ENCODE peak calls at places on chromosomes 16 and 17, in five cellular contexts. B, L, W, I and O are unnamed samples.

GRCh38 chr17:19380551-19381284 is 2.4 kb downstream of the MAPK7 start:
- DNase-seq in B (no peak), L (no peak), W (no peak), I (no peak), O (no peak)

GRCh38 chr17:29048440-29049360 is 5.8 kb downstream of the PIPOX start:
- DNase-seq in B (no peak), L (no peak), W (no peak), I (peak), O (no peak)

GRCh38 chr17:66322764-66323163 is 20.4 kb downstream of the PRKCA start:
- DNase-seq in B (peak), L (no peak), W (no peak), I (no peak), O (no peak)

GRCh38 chr16:23132921-23133532 is 16.2 kb downstream of the USP31 start:
- DNase-seq in B (no peak), L (peak), W (peak), I (no peak), O (peak)

GRCh38 chr17:69575346-69575761 is 160.9 kb downstream of the MAP2K6 start:
- DNase-seq in B (peak), L (no peak), W (no peak), I (peak), O (peak)

GRCh38 chr16:72963921-72964320 is 84.0 kb downstream of the ZFHX3 start:
- DNase-seq in B (no peak), L (no peak), W (no peak), I (no peak), O (no peak)

GRCh38 chr17:80866050-80866793 is 125.4 kb upstream of the CHMP6 start:
- DNase-seq in B (no peak), L (peak), W (peak), I (peak), O (peak)

GRCh38 chr16:68086336-68086821 is 1.2 kb downstream of the NFATC3 start:
- DNase-seq in B (no peak), L (no peak), W (peak), I (peak), O (peak)

GRCh38 chr17:47663997-47664941 is 14.6 kb downstream of the KPNB1 start:
- DNase-seq in B (no peak), L (peak), W (peak), I (peak), O (peak)

GRCh38 chr17:46163316-46163715 is 29.9 kb downstream of the KANSL1 start:
- DNase-seq in B (no peak), L (no peak), W (no peak), I (no peak), O (no peak)

GRCh38 chr16:30980434-30980833 is 4.6 kb upstream of the HSD3B7 start:
- DNase-seq in B (no peak), L (no peak), W (no peak), I (no peak), O (no peak)

GRCh38 chr16:73124097-73124652 is 76.2 kb upstream of the ZFHX3 start:
- DNase-seq in B (no peak), L (no peak), W (no peak), I (peak), O (peak)